ENCODE peak calls at places on chromosomes 7 and 10, in five cellular contexts. C is ACHN; L is upper lobe of right lung; V is KBM-7; R is central memory CD4-positive, alpha-beta T cell. T is an unnamed sample.

GRCh38 chr7:22117222-22117621 is 171.5 kb upstream of the CDCA7L start:
- DNase-seq in C (no peak), L (no peak), V (no peak), R (no peak), T (no peak)

GRCh38 chr10:76336213-76336963 is 905.0 kb downstream of the LRMDA start:
- DNase-seq in C (no peak), L (no peak), V (no peak), R (no peak), T (no peak)

GRCh38 chr7:99752354-99752753 is 17.4 kb upstream of the CYP3A7 start:
- DNase-seq in C (no peak), L (no peak), V (no peak), R (no peak), T (no peak)

GRCh38 chr7:1770331-1770730 is 100.3 kb downstream of the ELFN1 start:
- DNase-seq in C (no peak), L (no peak), V (no peak), R (no peak), T (no peak)

GRCh38 chr10:10320981-10321380 is 696.7 kb upstream of the CELF2 start:
- DNase-seq in C (no peak), L (no peak), V (no peak), R (no peak), T (no peak)

GRCh38 chr7:159211540-159212182 is 67.0 kb upstream of the VIPR2 start:
- DNase-seq in C (no peak), L (no peak), V (no peak), R (no peak), T (no peak)

GRCh38 chr7:94266278-94266677 is 128.4 kb upstream of the COL1A2 start:
- DNase-seq in C (no peak), L (no peak), V (no peak), R (no peak), T (no peak)

GRCh38 chr7:8094164-8095140 is 125.9 kb downstream of the GLCCI1 start:
- DNase-seq in C (no peak), L (no peak), V (no peak), R (no peak), T (no peak)

GRCh38 chr10:16952010-16952550 is 134.9 kb upstream of the RSU1 start:
- DNase-seq in C (no peak), L (no peak), V (peak; percentile 8), R (no peak), T (no peak)

T was measured in NCI-H1417 treated with DMSO at 0.1 percent for 48 hours.